ENCODE peak calls at places on chromosomes 7 and 10, in nine cellular contexts. R, V, I, P, J, X, A, K and G are unnamed samples.

GRCh38 chr7:142496545-142496991 is 238.7 kb upstream of the PRSS58 start:
- DNase-seq in J (no peak), V (no peak), I (peak), K (no peak), P (peak), A (peak), X (peak), R (peak), G (peak)

GRCh38 chr10:26860026-26860541 is 674 bp downstream of the ABI1 start:
- DNase-seq in I (peak), K (peak), J (peak), A (no peak), X (peak), P (peak), V (peak), R (peak), G (peak)

GRCh38 chr10:67077376-67077775 is 151.5 kb downstream of the LRRTM3 start:
- DNase-seq in V (no peak), X (no peak), A (no peak), K (no peak), I (no peak), R (peak), P (no peak), J (no peak), G (peak)

GRCh38 chr7:98617051-98617959 is at the start of gene NPTX2:
- DNase-seq in I (peak), J (peak), K (peak), R (no peak), A (no peak), P (no peak), X (peak), V (peak), G (no peak)

GRCh38 chr7:100642534-100642907 is 1.2 kb upstream of the TFR2 start:
- DNase-seq in A (peak), V (no peak), P (no peak), K (no peak), I (no peak), J (no peak), X (peak), R (no peak), G (no peak)

GRCh38 chr7:102140952-102141370 is 145.7 kb upstream of the SH2B2 start:
- DNase-seq in P (no peak), J (no peak), A (no peak), R (no peak), K (no peak), V (no peak), I (no peak), X (no peak), G (no peak)

GRCh38 chr7:87628780-87629569 is 777 bp downstream of the RUNDC3B start:
- DNase-seq in K (peak), J (peak), I (peak), A (peak), X (peak), P (peak), R (no peak), V (peak), G (peak)

GRCh38 chr10:74008212-74008731 is 10.4 kb downstream of the VCL start:
- DNase-seq in A (peak), V (no peak), X (no peak), R (no peak), K (no peak), P (no peak), I (peak), J (no peak), G (peak)

GRCh38 chr7:35258891-35259537 is 5.1 kb upstream of the TBX20 start:
- DNase-seq in V (no peak), K (no peak), A (no peak), P (no peak), R (no peak), I (peak), X (peak), J (no peak), G (no peak)

GRCh38 chr10:61410353-61410752 is 42.8 kb downstream of the TMEM26 start:
- DNase-seq in P (no peak), A (no peak), I (no peak), J (no peak), K (no peak), R (no peak), V (no peak), X (peak), G (no peak)

GRCh38 chr10:78436223-78436575 is 402.5 kb downstream of the RPS24 start:
- DNase-seq in P (no peak), X (no peak), R (no peak), I (no peak), A (no peak), V (no peak), J (no peak), K (no peak), G (no peak)

GRCh38 chr10:119611433-119611832 is 14.7 kb upstream of the TIAL1 start:
- DNase-seq in P (no peak), V (no peak), X (no peak), R (no peak), K (no peak), A (no peak), I (no peak), J (no peak), G (no peak)

GRCh38 chr10:119608316-119609155 is 11.8 kb upstream of the TIAL1 start:
- DNase-seq in J (peak), P (peak), R (peak), I (peak), X (peak), K (peak), A (peak), V (no peak), G (peak)
- TF ChIP-seq CTCF in J (peak), P (peak), R (peak), I (peak), X (peak), K (no peak), A (peak), V (peak), G (peak)

GRCh38 chr7:138278601-138279000 is 181.5 kb upstream of the TRIM24 start:
- DNase-seq in P (no peak), A (no peak), R (no peak), K (no peak), J (no peak), I (no peak), X (no peak), V (no peak), G (peak)
- TF ChIP-seq CTCF in P (no peak), A (no peak), R (no peak), K (no peak), J (no peak), I (no peak), X (no peak), V (no peak), G (no peak)

DNA sequence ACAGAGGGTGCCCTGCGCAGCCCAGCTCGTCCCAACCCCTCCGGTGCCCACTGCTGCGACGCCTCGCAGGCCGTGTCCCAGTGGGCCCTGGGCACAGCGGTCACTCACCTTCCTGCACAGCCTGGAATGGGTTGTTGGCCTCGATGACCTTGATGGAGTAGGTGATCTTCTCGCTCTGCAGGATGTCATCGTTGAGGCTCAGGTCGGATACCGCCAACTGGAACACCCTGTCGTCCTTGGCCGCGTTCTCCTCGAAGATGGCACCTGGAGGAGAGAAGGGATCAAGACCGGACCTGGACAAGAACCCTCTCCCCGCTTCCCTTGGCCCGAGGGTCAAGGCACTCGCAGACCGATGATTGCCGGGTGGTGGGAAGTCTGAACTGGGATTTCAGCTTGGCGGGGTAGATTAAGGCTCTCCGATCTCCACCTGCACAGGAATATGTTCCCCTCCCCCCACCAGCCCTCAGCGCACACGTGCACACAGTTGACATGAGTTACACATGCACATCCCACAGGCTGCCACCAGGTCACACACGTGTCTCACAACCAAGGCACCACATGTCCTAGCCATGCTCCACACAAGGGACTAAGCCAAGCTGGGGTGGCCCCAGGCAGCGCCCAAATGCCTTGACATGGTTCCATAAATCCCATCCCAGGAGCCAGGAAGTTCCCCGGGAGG is 2.6 kb downstream of the GRID1 start:
- DNase-seq in A (no peak), X (no peak), I (no peak), P (no peak), J (no peak), R (no peak), K (no peak), V (no peak), G (no peak)
- TF ChIP-seq CTCF in A (no peak), X (no peak), I (no peak), P (no peak), J (no peak), R (no peak), K (no peak), V (no peak), G (no peak)

DNA sequence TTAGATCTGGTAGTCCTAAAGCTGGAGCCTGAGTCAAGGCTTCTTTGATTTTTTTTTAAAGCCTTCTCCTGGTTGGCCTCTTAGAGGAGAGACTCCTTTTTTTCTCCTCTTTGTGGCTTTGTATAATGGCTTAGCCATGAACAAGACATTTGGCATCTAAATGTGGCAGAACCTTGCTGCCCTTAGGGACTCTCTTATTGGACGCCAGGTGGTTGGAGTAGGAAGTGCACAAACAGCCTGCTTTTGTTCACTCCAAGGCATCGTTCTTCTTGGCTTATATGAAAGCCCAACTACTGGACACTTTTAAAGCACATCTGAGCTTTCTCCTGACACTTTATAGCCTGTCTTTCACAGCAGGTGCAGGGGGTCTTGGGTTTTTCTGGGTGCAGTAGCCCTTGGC is 25.0 kb downstream of the ZPBP start:
- DNase-seq in J (no peak), P (peak), X (peak), I (peak), V (no peak), K (no peak), A (no peak), R (peak), G (peak)
- TF ChIP-seq CTCF in J (peak), P (peak), X (peak), I (no peak), V (peak), K (peak), A (no peak), R (peak), G (peak)

DNA sequence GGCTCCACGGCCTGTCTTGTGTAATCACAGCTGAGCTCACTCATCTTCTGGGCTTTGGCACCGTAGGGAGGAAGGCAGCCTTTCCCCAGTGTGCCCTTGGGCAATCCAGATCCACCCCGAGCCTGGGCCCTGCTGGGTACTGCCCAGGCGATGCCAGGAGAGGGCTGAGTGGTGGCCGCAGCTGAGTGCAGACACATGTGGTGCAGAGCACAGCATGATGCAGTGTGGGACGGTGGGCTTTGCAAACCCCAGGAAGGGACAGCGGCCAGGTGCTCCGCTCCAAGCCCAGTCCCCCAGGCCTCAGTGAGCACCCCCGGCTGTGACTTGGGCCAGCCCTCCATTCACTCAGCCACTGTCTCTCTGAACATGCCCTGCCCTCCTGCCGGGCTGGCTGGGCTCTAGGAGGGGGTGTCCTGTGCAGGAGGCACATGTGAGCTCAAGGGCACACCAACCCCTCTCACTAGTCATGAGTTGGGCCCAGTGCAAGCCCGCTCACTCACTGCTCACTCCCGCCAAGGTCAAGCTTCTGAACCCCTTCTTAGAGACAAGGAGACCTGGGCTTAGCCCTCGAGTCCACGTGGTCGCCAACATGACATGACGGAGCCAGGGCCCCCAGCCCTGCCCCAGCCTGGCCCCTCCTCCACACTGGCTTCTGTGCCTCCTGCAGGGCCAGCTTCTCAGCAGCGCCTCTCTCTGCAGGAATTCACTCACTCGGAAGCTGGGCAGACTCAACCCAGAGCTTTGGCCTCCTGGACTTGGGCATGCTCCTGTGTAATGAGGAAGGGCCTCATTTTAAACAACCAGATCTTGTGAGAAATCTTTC is 77.5 kb upstream of the INSIG1 start:
- DNase-seq in P (no peak), J (no peak), A (no peak), X (no peak), I (no peak), V (no peak), K (no peak), R (peak), G (no peak)
- TF ChIP-seq CTCF in P (no peak), J (no peak), A (no peak), X (no peak), I (no peak), V (no peak), K (no peak), R (no peak), G (no peak)

DNA sequence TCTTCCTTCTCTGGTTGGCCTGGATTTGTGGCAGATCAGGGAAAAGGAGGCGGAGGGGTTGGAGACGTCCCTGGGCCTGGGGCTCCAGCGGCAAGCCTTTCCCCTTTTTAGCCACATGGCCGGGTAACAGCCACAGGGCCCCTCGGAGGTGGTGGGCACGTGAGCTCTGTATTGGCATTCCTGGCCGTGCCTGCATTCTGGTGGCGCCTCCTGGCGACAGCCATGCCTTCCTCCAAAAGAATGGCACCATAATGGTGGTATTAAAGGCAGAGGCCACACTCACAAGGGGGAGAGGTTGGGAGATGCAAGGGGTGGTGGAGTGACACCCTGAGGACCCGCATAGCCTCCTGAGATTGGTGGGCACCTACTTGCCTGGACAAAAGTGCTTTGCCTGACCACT is 3.0 kb upstream of the AQP1 start:
- DNase-seq in V (no peak), J (no peak), X (peak), K (peak), P (no peak), A (no peak), R (no peak), I (no peak), G (no peak)
- TF ChIP-seq CTCF in V (peak), J (peak), X (peak), K (peak), P (no peak), A (peak), R (no peak), I (no peak), G (peak)

GRCh38 chr7:4845740-4846142 is 16.1 kb downstream of the PAPOLB start:
- DNase-seq in P (no peak), J (peak), V (no peak), I (peak), A (no peak), K (peak), R (no peak), X (peak), G (no peak)
- TF ChIP-seq CTCF in P (no peak), J (peak), V (peak), I (peak), A (no peak), K (peak), R (no peak), X (peak), G (no peak)

GRCh38 chr10:3067859-3068179 is 471 bp downstream of the PFKP start:
- DNase-seq in I (no peak), V (no peak), P (no peak), X (peak), A (peak), J (no peak), R (no peak), K (no peak), G (no peak)

GRCh38 chr10:3068968-3069737 is 1.8 kb downstream of the PFKP start:
- DNase-seq in I (peak), X (peak), P (peak), K (peak), J (peak), V (no peak), R (peak), A (peak), G (no peak)

GRCh38 chr10:3069876-3070275 is 2.5 kb downstream of the PFKP start:
- DNase-seq in X (no peak), R (no peak), A (no peak), J (no peak), I (no peak), P (no peak), K (no peak), V (no peak), G (no peak)

GRCh38 chr10:3067045-3067858 is at the start of gene PFKP:
- DNase-seq in A (peak), J (peak), K (peak), I (no peak), P (peak), X (peak), V (no peak), R (peak), G (no peak)

DNA sequence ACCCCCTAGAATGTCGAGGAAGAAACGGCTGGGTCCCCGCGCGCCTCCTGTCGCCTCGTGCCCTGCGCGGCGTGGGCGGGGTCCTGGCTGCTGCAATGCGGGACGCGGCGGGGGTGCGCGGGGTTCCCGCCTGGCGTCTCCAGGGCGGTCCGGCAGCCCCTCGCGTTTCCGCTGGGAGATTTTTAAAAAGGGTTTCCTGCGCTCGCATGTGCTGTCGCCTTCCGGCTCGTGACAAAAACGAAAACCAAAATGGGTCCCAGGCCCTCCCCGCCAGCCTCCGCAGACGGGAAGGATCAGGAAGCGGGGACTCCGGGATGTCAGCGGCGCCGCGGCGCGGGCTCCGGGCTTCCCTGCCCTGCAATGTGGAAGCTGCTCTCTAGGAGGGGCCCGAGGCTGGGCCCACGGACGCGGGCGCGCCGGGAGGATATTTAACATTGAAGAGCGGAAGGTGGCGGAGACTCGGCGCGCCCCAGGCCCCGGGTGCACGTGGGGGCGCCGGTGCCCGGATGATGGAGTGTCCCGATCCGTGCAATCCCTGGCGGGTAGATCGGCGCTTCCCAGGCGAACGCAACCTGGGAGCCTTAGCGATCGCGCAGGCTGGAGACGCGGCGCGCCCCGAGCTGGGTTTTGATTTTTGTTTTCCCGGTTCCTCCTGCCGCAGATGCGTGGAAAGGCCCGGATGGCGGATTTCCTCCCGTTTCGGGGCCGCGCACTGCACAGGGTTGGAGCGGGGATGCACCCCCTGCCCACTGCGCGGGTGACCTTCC is 1.0 kb downstream of the PFKP start:
- DNase-seq in P (peak), V (no peak), J (peak), R (peak), A (peak), I (peak), K (peak), X (peak), G (no peak)
- TF ChIP-seq CTCF in P (no peak), V (peak), J (peak), R (peak), A (no peak), I (peak), K (peak), X (no peak), G (peak)

GRCh38 chr7:73830618-73830871 is 251 bp upstream of the CLDN4 start:
- DNase-seq in V (no peak), P (no peak), R (no peak), X (no peak), J (no peak), A (no peak), K (no peak), I (no peak), G (no peak)

GRCh38 chr7:73830872-73831655 is at the start of gene CLDN4:
- DNase-seq in K (no peak), P (peak), J (peak), A (no peak), R (no peak), V (peak), I (no peak), X (peak), G (peak)

GRCh38 chr7:73828972-73829371 is 1.8 kb upstream of the CLDN4 start:
- DNase-seq in V (no peak), K (no peak), R (no peak), I (no peak), A (no peak), P (no peak), J (no peak), X (no peak), G (no peak)

GRCh38 chr7:73829505-73829904 is 1.3 kb upstream of the CLDN4 start:
- DNase-seq in I (no peak), A (no peak), J (no peak), P (peak), R (no peak), V (no peak), X (peak), K (no peak), G (no peak)

GRCh38 chr7:73829921-73830617 is 727 bp upstream of the CLDN4 start:
- DNase-seq in I (no peak), A (no peak), R (no peak), X (no peak), P (peak), K (no peak), J (no peak), V (no peak), G (no peak)
- TF ChIP-seq CTCF in I (no peak), A (no peak), R (no peak), X (no peak), P (no peak), K (no peak), J (no peak), V (no peak), G (no peak)